ENCODE peak calls at places on chromosome 1, in four cellular contexts. J, G, V and E are unnamed samples.
A peak's percentile ranks its signal among the peaks of the same experiment; 100 is the strongest.

GRCh38 chr1:83901547-83902155 is 97.3 kb downstream of the TTLL7 start:
- DNase-seq in J (peak; percentile 76), G (no peak), V (peak; percentile 49), E (peak; percentile 32)

GRCh38 chr1:78919150-78919549 is 87.4 kb downstream of the ADGRL4 start:
- DNase-seq in J (no peak), G (no peak), V (no peak), E (no peak)

GRCh38 chr1:20212099-20212684 is 25.9 kb upstream of the PLA2G2C start:
- DNase-seq in J (no peak), G (no peak), V (no peak), E (no peak)

GRCh38 chr1:20584890-20585289 is 4.0 kb upstream of the CDA start:
- DNase-seq in J (no peak), G (no peak), V (no peak), E (no peak)

GRCh38 chr1:7230896-7231210 is 445.6 kb downstream of the CAMTA1 start:
- DNase-seq in J (no peak), G (no peak), V (no peak), E (no peak)

GRCh38 chr1:164891615-164892014 is 332.6 kb downstream of the PBX1 start:
- DNase-seq in J (no peak), G (no peak), V (no peak), E (no peak)

GRCh38 chr1:151006331-151007052 is at the start of gene MINDY1:
- DNase-seq in J (peak; percentile 49), G (peak; percentile 75), V (peak; percentile 65), E (peak; percentile 30)

GRCh38 chr1:218209351-218209861 is 75.7 kb upstream of the RRP15 start:
- DNase-seq in J (peak; percentile 94), G (no peak), V (no peak), E (peak; percentile 4)

GRCh38 chr1:80113168-80114038 is 1106.9 kb upstream of the ADGRL4 start:
- DNase-seq in J (no peak), G (no peak), V (no peak), E (no peak)

GRCh38 chr1:12019858-12020509 is 686 bp downstream of the MIIP start:
- DNase-seq in J (no peak), G (peak; percentile 14), V (no peak), E (no peak)

GRCh38 chr1:64038965-64039926 is 164.2 kb upstream of the UBE2U start:
- DNase-seq in J (peak; percentile 97), G (no peak), V (no peak), E (peak; percentile 84)